ENCODE peak calls at places on chromosomes 16 and 17, in four cellular contexts. Y is IMR-90, K is mesendoderm, M is H1. G is an unnamed sample.

GRCh38 chr17:19237389-19238166 is 412 bp downstream of the EPN2 start:
- DNase-seq in Y (no peak), K (peak), M (no peak), G (peak)

GRCh38 chr17:56597495-56597990 is 4.0 kb downstream of the NOG start:
- DNase-seq in Y (peak), K (peak), M (no peak), G (peak)

GRCh38 chr17:35011671-35012216 is 31.4 kb downstream of the LIG3 start:
- DNase-seq in Y (peak), K (no peak), M (no peak), G (no peak)

GRCh38 chr16:53872248-53873221 is 168.6 kb downstream of the FTO start:
- DNase-seq in Y (peak), K (no peak), M (no peak), G (no peak)

GRCh38 chr16:14377326-14377725 is 252.7 kb downstream of the PARN start:
- DNase-seq in Y (peak), K (no peak), M (no peak), G (no peak)

GRCh38 chr16:83742076-83742475 is 65.7 kb upstream of the HSBP1 start:
- DNase-seq in Y (no peak), K (no peak), M (no peak), G (no peak)

GRCh38 chr17:51869387-51869786 is 289.1 kb downstream of the CA10 start:
- DNase-seq in Y (no peak), K (peak), M (no peak), G (peak)

GRCh38 chr17:57995076-57995956 is 7.3 kb upstream of the VEZF1 start:
- DNase-seq in Y (peak), K (peak), M (no peak), G (peak)

GRCh38 chr16:1781758-1782407 is 488 bp downstream of the SPSB3 start:
- DNase-seq in Y (peak), K (peak), M (no peak), G (no peak)

GRCh38 chr16:88497561-88498420 is 44.7 kb downstream of the ZFPM1 start:
- DNase-seq in Y (peak), K (peak), M (no peak), G (no peak)

GRCh38 chr17:44786551-44787081 is 27.8 kb downstream of the ADAM11 start:
- DNase-seq in Y (no peak), K (no peak), M (no peak), G (peak)

GRCh38 chr17:74192950-74193781 is 10.3 kb upstream of the RPL38 start:
- DNase-seq in Y (no peak), K (no peak), M (no peak), G (no peak)

GRCh38 chr16:61050547-61050946 is 985.7 kb downstream of the CDH8 start:
- DNase-seq in Y (no peak), K (no peak), M (no peak), G (no peak)

GRCh38 chr16:69186642-69187386 is at the start of gene SNTB2:
- DNase-seq in Y (peak), K (peak), M (peak), G (peak)

GRCh38 chr16:17343028-17343427 is 127.7 kb downstream of the XYLT1 start:
- DNase-seq in Y (no peak), K (no peak), M (no peak), G (no peak)

GRCh38 chr16:17265177-17265576 is 205.6 kb downstream of the XYLT1 start:
- DNase-seq in Y (no peak), K (no peak), M (no peak), G (no peak)

GRCh38 chr16:1920727-1921155 is 2.5 kb upstream of the HS3ST6 start:
- DNase-seq in Y (no peak), K (peak), M (no peak), G (peak)

GRCh38 chr17:39045948-39046679 is 78.9 kb upstream of the FBXO47 start:
- DNase-seq in Y (no peak), K (no peak), M (no peak), G (peak)

GRCh38 chr17:58354541-58355216 is 2.7 kb upstream of the SUPT4H1 start:
- DNase-seq in Y (no peak), K (no peak), M (no peak), G (no peak)

GRCh38 chr17:80608326-80608725 is 63.7 kb downstream of the RPTOR start:
- DNase-seq in Y (no peak), K (no peak), M (no peak), G (no peak)

GRCh38 chr16:48811478-48811877 is 201.5 kb upstream of the N4BP1 start:
- DNase-seq in Y (no peak), K (peak), M (no peak), G (peak)

GRCh38 chr17:32518856-32519768 is 32.3 kb downstream of the CDK5R1 start:
- DNase-seq in Y (no peak), K (peak), M (peak), G (peak)

GRCh38 chr16:80670170-80670865 is 129.5 kb downstream of the DYNLRB2 start:
- DNase-seq in Y (no peak), K (no peak), M (no peak), G (no peak)

GRCh38 chr16:11665071-11665491 is 3.2 kb upstream of the SNN start:
- DNase-seq in Y (no peak), K (no peak), M (no peak), G (peak)

GRCh38 chr17:48030531-48030930 is 7.1 kb downstream of the COPZ2 start:
- DNase-seq in Y (no peak), K (no peak), M (no peak), G (no peak)

GRCh38 chr17:50163846-50164696 is 1.7 kb upstream of the SGCA start:
- DNase-seq in Y (no peak), K (peak), M (no peak), G (no peak)

GRCh38 chr17:63675231-63675606 is 24.7 kb downstream of the LIMD2 start:
- DNase-seq in Y (no peak), K (peak), M (no peak), G (peak)

GRCh38 chr17:77856551-77857305 is 101.8 kb upstream of the TNRC6C start:
- DNase-seq in Y (no peak), K (no peak), M (no peak), G (no peak)

GRCh38 chr16:87681990-87682570 is 79.8 kb downstream of the JPH3 start:
- DNase-seq in Y (peak), K (peak), M (no peak), G (peak)

GRCh38 chr17:7321466-7321865 is 6.3 kb upstream of the GPS2 start:
- DNase-seq in Y (no peak), K (no peak), M (no peak), G (no peak)

GRCh38 chr16:81555660-81556059 is 111.1 kb downstream of the CMIP start:
- DNase-seq in Y (no peak), K (no peak), M (no peak), G (no peak)

GRCh38 chr17:55710829-55711496 is 11.7 kb downstream of the TMEM100 start:
- DNase-seq in Y (no peak), K (no peak), M (no peak), G (no peak)

GRCh38 chr16:5468488-5468887 is 370.9 kb upstream of the EEF2KMT start:
- DNase-seq in Y (no peak), K (no peak), M (no peak), G (no peak)

GRCh38 chr16:88376835-88377726 is 5.7 kb upstream of the ZNF469 start:
- DNase-seq in Y (no peak), K (no peak), M (no peak), G (no peak)

GRCh38 chr16:12340151-12340733 is 363.7 kb downstream of the SNX29 start:
- DNase-seq in Y (peak), K (peak), M (no peak), G (peak)

GRCh38 chr17:81858967-81859905 is 1.1 kb downstream of the P4HB start:
- DNase-seq in Y (no peak), K (no peak), M (no peak), G (no peak)

GRCh38 chr16:3145660-3146059 is 10.8 kb downstream of the ZNF213 start:
- DNase-seq in Y (no peak), K (no peak), M (no peak), G (no peak)

GRCh38 chr16:70162041-70162451 is 11.5 kb upstream of the CLEC18C start:
- DNase-seq in Y (peak), K (peak), M (no peak), G (no peak)

GRCh38 chr17:52546493-52546892 is 388.0 kb upstream of the CA10 start:
- DNase-seq in Y (no peak), K (no peak), M (no peak), G (no peak)

GRCh38 chr17:19415806-19416775 is 5.1 kb downstream of the RNF112 start:
- DNase-seq in Y (no peak), K (no peak), M (no peak), G (no peak)

DNA sequence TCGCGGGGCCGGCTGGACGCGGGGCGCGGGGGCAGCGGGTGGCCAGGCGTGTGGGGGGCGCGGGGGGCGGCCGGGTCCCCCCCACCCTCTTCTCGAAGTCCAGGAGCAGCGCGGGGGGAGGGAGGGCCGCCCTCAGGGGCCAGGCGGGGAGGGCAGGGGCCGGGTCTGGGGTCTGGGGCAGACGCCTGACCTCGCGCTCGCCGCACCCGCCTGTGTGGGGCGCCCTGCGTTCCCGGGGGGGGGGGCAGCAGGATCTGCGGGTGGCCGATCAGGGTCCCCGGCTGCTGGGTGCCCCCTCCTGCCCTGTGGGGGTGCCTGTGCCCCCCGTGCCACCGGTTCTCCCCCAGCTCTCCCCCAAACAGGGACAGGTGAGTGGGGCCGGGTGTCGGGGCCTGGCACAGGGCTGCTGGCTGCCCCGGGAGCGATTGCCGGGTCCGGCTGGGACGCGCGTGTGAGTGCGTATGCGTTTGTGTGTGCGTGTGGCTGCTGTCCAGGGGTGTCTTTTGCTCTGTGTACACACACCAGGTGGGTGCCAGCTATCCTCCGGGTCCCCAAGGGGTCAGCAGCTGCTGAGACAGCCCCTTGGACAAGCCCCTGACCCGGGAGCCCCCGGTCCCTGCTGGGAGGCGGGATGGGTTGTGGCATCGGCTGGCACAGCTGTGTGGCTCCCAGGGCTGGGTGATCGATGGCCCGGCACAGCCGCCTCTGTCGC is 663 bp downstream of the PRR35 start:
- DNase-seq in Y (no peak), K (no peak), M (no peak), G (no peak)
- H3K56ac ChIP-seq in Y (no peak), K (no peak), M (no peak), G (no peak)

DNA sequence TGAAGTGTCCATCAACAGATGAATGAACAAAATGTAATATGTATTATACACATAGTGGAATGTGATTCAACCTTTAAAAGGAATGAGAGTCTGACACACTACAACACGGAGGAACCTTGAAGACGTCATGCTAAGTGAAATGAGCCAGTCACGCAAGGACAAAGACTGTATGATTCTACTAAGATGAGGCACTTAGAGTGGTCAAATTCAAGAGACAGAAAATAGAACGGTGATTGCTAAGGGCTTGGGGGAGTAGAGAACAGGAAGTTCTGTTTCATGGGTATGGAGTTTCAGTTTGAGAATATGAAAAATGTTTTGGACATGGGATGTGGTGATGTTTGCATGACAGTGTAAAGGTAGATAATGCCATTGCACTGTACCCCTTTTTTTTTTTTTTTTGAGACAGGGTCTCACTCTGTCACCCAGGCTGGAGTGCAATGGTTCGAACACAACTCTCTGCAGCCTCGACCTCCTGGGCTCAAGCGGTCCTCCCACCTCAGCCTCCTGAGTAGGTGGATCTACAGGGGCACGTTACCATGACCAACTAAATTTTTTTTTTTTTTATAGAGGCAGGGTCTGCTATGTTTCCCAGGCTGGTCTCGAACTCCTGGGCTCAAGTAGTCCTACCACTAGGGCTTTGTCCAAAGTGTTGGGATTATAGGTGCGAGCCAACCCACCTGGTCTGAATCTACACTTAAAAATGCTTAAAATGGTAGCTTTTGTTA is 2.9 kb upstream of the CCDC102A start:
- DNase-seq in Y (no peak), K (no peak), M (no peak), G (no peak)
- H3K27ac ChIP-seq in Y (no peak), K (no peak), M (no peak), G (no peak)

DNA sequence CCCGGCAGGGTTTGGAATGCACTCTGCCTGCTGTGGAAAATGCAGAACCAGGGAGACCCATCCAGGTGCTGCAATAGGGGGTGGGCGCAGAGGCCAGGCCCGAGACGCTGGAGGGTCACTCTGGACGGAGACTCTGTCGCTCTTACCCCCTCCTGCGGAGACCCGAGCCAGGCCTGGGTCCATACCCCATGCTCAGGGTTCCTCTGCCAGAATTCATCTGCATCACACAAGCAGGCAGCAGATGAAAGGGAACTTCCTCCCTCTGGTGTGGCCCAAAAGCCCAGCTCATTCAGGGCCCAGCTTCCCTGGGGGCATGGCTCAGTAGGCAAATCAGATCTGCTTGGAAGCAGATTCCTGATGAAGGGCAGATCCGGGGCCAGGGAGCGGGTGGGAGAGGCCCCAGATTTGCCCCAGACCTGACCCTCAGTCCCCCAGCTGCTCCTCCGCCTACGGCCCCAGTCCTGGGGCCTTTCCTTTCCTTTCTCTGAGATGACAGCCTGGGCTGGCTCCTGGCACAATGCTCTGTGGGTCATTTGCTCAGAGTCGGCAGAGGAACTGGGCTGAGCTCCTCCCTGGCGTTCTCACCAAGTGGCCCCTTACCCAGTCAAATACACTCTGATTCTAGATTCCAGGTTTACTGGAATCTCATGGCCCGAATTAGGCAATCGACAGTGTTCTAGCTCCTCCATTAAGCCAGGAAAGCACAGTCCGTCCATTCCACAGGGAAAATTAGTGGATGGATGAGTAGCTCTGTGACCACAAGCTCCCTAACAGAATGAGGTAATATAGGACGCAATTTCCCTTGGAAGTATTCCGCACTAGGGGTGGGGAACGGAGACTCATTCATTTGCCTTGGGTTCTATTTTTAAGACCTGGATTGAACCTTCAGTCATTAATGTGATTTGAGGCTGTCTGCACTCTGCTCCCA is 19.1 kb upstream of the RASD1 start:
- DNase-seq in Y (peak), K (peak), M (peak), G (peak)
- H3K56ac ChIP-seq in Y (no peak), K (peak), M (no peak), G (no peak)

GRCh38 chr16:86502856-86503748 is 7.2 kb upstream of the FOXF1 start:
- DNase-seq in Y (peak), K (no peak), M (no peak), G (no peak)

GRCh38 chr16:86498661-86499493 is 11.4 kb upstream of the FOXF1 start:
- DNase-seq in Y (peak), K (no peak), M (no peak), G (no peak)

GRCh38 chr16:86499889-86500707 is 10.2 kb upstream of the FOXF1 start:
- DNase-seq in Y (no peak), K (no peak), M (no peak), G (peak)

GRCh38 chr16:86501989-86502855 is 8.1 kb upstream of the FOXF1 start:
- DNase-seq in Y (no peak), K (no peak), M (no peak), G (no peak)

GRCh38 chr16:86500708-86501510 is 9.4 kb upstream of the FOXF1 start:
- DNase-seq in Y (no peak), K (no peak), M (no peak), G (no peak)
- H3K27ac ChIP-seq in Y (peak), K (no peak), M (no peak), G (no peak)